ENCODE peak calls at places on chromosomes 12 and 14, in nine cellular contexts. J, D, M, Q, X, G, H, W and E are unnamed samples.

GRCh38 chr12:45425426-45425825 is 209.5 kb downstream of the ANO6 start:
- DNase-seq in J (peak), D (no peak), M (no peak), Q (no peak), X (no peak), G (peak), H (no peak), W (peak), E (no peak)

GRCh38 chr14:49982082-49982481 is 89.2 kb downstream of the ARF6 start:
- DNase-seq in J (no peak), D (no peak), M (no peak), Q (no peak), X (no peak), G (no peak), H (no peak), W (no peak), E (no peak)

GRCh38 chr14:52790756-52791203 is 627 bp downstream of the GNPNAT1 start:
- DNase-seq in J (no peak), D (peak), M (no peak), Q (no peak), X (no peak), G (no peak), H (no peak), W (no peak), E (no peak)

GRCh38 chr14:96249016-96249415 is 7.0 kb upstream of the BDKRB1 start:
- DNase-seq in J (peak), D (no peak), M (no peak), Q (no peak), X (no peak), G (peak), H (no peak), W (peak), E (no peak)

GRCh38 chr14:102084931-102085330 is 1.9 kb downstream of the HSP90AA1 start:
- DNase-seq in J (no peak), D (no peak), M (no peak), Q (no peak), X (no peak), G (no peak), H (no peak), W (no peak), E (no peak)

GRCh38 chr14:92408186-92408585 is 85.2 kb downstream of the SLC24A4 start:
- DNase-seq in J (peak), D (no peak), M (no peak), Q (no peak), X (no peak), G (peak), H (no peak), W (no peak), E (no peak)

GRCh38 chr14:101713641-101714349 is 47.7 kb upstream of the PPP2R5C start:
- DNase-seq in J (no peak), D (no peak), M (no peak), Q (peak), X (no peak), G (no peak), H (no peak), W (no peak), E (no peak)

GRCh38 chr14:77590845-77591506 is 25.5 kb downstream of the SPTLC2 start:
- DNase-seq in J (no peak), D (no peak), M (no peak), Q (no peak), X (no peak), G (no peak), H (no peak), W (no peak), E (no peak)

GRCh38 chr12:11765817-11766794 is 116.6 kb downstream of the ETV6 start:
- DNase-seq in J (peak), D (peak), M (no peak), Q (no peak), X (no peak), G (peak), H (peak), W (no peak), E (no peak)

GRCh38 chr12:130537051-130537450 is 179.0 kb downstream of the RIMBP2 start:
- DNase-seq in J (no peak), D (no peak), M (no peak), Q (no peak), X (no peak), G (no peak), H (no peak), W (no peak), E (no peak)

GRCh38 chr14:60250318-60251035 is 1.5 kb downstream of the PPM1A start:
- DNase-seq in J (peak), D (peak), M (no peak), Q (no peak), X (no peak), G (peak), H (no peak), W (no peak), E (peak)

GRCh38 chr14:22664261-22664660 is 20.1 kb upstream of the OR6J1 start:
- DNase-seq in J (no peak), D (no peak), M (no peak), Q (no peak), X (no peak), G (no peak), H (no peak), W (no peak), E (peak)

GRCh38 chr12:21910642-21911041 is 30.6 kb downstream of the ABCC9 start:
- DNase-seq in J (no peak), D (no peak), M (no peak), Q (no peak), X (no peak), G (no peak), H (no peak), W (no peak), E (no peak)

GRCh38 chr14:60247994-60248696 is 876 bp upstream of the PPM1A start:
- DNase-seq in J (peak), D (peak), M (peak), Q (peak), X (peak), G (peak), H (peak), W (peak), E (peak)

GRCh38 chr12:53299101-53299453 is 418 bp upstream of the MYG1 start:
- DNase-seq in J (peak), D (no peak), M (no peak), Q (no peak), X (peak), G (peak), H (peak), W (peak), E (no peak)